ENCODE peak calls at places on chromosomes 6 and 20, in ten cellular contexts. One of them, this sample, is unnamed.

GRCh38 chr20:23037017-23037481 is 1.9 kb downstream of the SSTR4 start:
- DNase-seq in H1: no peak
- DNase-seq in nephron progenitor cell: no peak
- DNase-seq in WTC11: no peak
- DNase-seq in type B pancreatic cell: no peak
- DNase-seq in activated CD8-positive, alpha-beta T cell treated with anti-CD3 and anti-CD28 coated beads for 36 hours: no peak
- DNase-seq in body of pancreas: no peak
- DNase-seq in HFF-Myc: no peak
- DNase-seq in fibroblast of lung: no peak
- DNase-seq in fibroblast of the aortic adventitia: no peak
- DNase-seq in this sample: no peak

GRCh38 chr20:43458422-43458924 is 777 bp downstream of the SRSF6 start:
- DNase-seq in H1: no peak
- DNase-seq in nephron progenitor cell: no peak
- DNase-seq in WTC11: no peak
- DNase-seq in type B pancreatic cell: no peak
- DNase-seq in activated CD8-positive, alpha-beta T cell treated with anti-CD3 and anti-CD28 coated beads for 36 hours: no peak
- DNase-seq in body of pancreas: no peak
- DNase-seq in HFF-Myc: no peak
- DNase-seq in fibroblast of lung: peak
- DNase-seq in fibroblast of the aortic adventitia: peak
- DNase-seq in this sample: no peak

GRCh38 chr6:39934060-39934757 is at the start of gene MOCS1:
- DNase-seq in H1: peak
- DNase-seq in nephron progenitor cell: peak
- DNase-seq in WTC11: peak
- DNase-seq in type B pancreatic cell: no peak
- DNase-seq in activated CD8-positive, alpha-beta T cell treated with anti-CD3 and anti-CD28 coated beads for 36 hours: peak
- DNase-seq in body of pancreas: peak
- DNase-seq in HFF-Myc: no peak
- DNase-seq in fibroblast of lung: peak
- DNase-seq in fibroblast of the aortic adventitia: peak
- DNase-seq in this sample: no peak

GRCh38 chr20:45017281-45017680 is 51.0 kb downstream of the STK4 start:
- DNase-seq in H1: no peak
- DNase-seq in nephron progenitor cell: no peak
- DNase-seq in WTC11: no peak
- DNase-seq in type B pancreatic cell: no peak
- DNase-seq in activated CD8-positive, alpha-beta T cell treated with anti-CD3 and anti-CD28 coated beads for 36 hours: no peak
- DNase-seq in body of pancreas: no peak
- DNase-seq in HFF-Myc: no peak
- DNase-seq in fibroblast of lung: no peak
- DNase-seq in fibroblast of the aortic adventitia: no peak
- DNase-seq in this sample: no peak

GRCh38 chr6:145233955-145234354 is 501.4 kb downstream of the EPM2A start:
- DNase-seq in H1: no peak
- DNase-seq in nephron progenitor cell: no peak
- DNase-seq in WTC11: no peak
- DNase-seq in type B pancreatic cell: no peak
- DNase-seq in activated CD8-positive, alpha-beta T cell treated with anti-CD3 and anti-CD28 coated beads for 36 hours: no peak
- DNase-seq in body of pancreas: no peak
- DNase-seq in HFF-Myc: no peak
- DNase-seq in fibroblast of lung: no peak
- DNase-seq in fibroblast of the aortic adventitia: no peak
- DNase-seq in this sample: no peak

GRCh38 chr20:4045741-4046140 is 30.4 kb upstream of the RNF24 start:
- DNase-seq in H1: no peak
- DNase-seq in nephron progenitor cell: no peak
- DNase-seq in WTC11: no peak
- DNase-seq in type B pancreatic cell: no peak
- DNase-seq in activated CD8-positive, alpha-beta T cell treated with anti-CD3 and anti-CD28 coated beads for 36 hours: no peak
- DNase-seq in body of pancreas: no peak
- DNase-seq in HFF-Myc: no peak
- DNase-seq in fibroblast of lung: peak
- DNase-seq in fibroblast of the aortic adventitia: no peak
- DNase-seq in this sample: no peak

GRCh38 chr6:31403283-31403989 is at the start of gene MICA:
- DNase-seq in H1: peak
- DNase-seq in nephron progenitor cell: peak
- DNase-seq in WTC11: peak
- DNase-seq in type B pancreatic cell: peak
- DNase-seq in activated CD8-positive, alpha-beta T cell treated with anti-CD3 and anti-CD28 coated beads for 36 hours: peak
- DNase-seq in body of pancreas: peak
- DNase-seq in HFF-Myc: peak
- DNase-seq in fibroblast of lung: peak
- DNase-seq in fibroblast of the aortic adventitia: peak
- DNase-seq in this sample: peak

GRCh38 chr6:144566868-144567615 is 281.9 kb downstream of the UTRN start:
- DNase-seq in H1: no peak
- DNase-seq in nephron progenitor cell: no peak
- DNase-seq in WTC11: no peak
- DNase-seq in type B pancreatic cell: no peak
- DNase-seq in activated CD8-positive, alpha-beta T cell treated with anti-CD3 and anti-CD28 coated beads for 36 hours: peak
- DNase-seq in body of pancreas: no peak
- DNase-seq in HFF-Myc: no peak
- DNase-seq in fibroblast of lung: peak
- DNase-seq in fibroblast of the aortic adventitia: no peak
- DNase-seq in this sample: no peak

GRCh38 chr20:9334866-9335265 is 179.5 kb upstream of the LAMP5 start:
- DNase-seq in H1: no peak
- DNase-seq in nephron progenitor cell: no peak
- DNase-seq in WTC11: no peak
- DNase-seq in type B pancreatic cell: no peak
- DNase-seq in activated CD8-positive, alpha-beta T cell treated with anti-CD3 and anti-CD28 coated beads for 36 hours: no peak
- DNase-seq in body of pancreas: no peak
- DNase-seq in HFF-Myc: no peak
- DNase-seq in fibroblast of lung: no peak
- DNase-seq in fibroblast of the aortic adventitia: no peak
- DNase-seq in this sample: no peak

GRCh38 chr20:58014628-58015315 is 213.7 kb downstream of the ANKRD60 start:
- DNase-seq in H1: no peak
- DNase-seq in nephron progenitor cell: no peak
- DNase-seq in WTC11: no peak
- DNase-seq in type B pancreatic cell: peak
- DNase-seq in activated CD8-positive, alpha-beta T cell treated with anti-CD3 and anti-CD28 coated beads for 36 hours: peak
- DNase-seq in body of pancreas: no peak
- DNase-seq in HFF-Myc: no peak
- DNase-seq in fibroblast of lung: peak
- DNase-seq in fibroblast of the aortic adventitia: no peak
- DNase-seq in this sample: no peak

GRCh38 chr6:21596379-21597242 is 3.1 kb downstream of the SOX4 start:
- DNase-seq in H1: peak
- DNase-seq in nephron progenitor cell: peak
- DNase-seq in WTC11: peak
- DNase-seq in type B pancreatic cell: peak
- DNase-seq in activated CD8-positive, alpha-beta T cell treated with anti-CD3 and anti-CD28 coated beads for 36 hours: peak
- DNase-seq in body of pancreas: peak
- DNase-seq in HFF-Myc: no peak
- DNase-seq in fibroblast of lung: peak
- DNase-seq in fibroblast of the aortic adventitia: peak
- DNase-seq in this sample: peak

GRCh38 chr20:56893206-56893605 is 264.1 kb downstream of the TFAP2C start:
- DNase-seq in H1: peak
- DNase-seq in nephron progenitor cell: no peak
- DNase-seq in WTC11: peak
- DNase-seq in type B pancreatic cell: no peak
- DNase-seq in activated CD8-positive, alpha-beta T cell treated with anti-CD3 and anti-CD28 coated beads for 36 hours: peak
- DNase-seq in body of pancreas: peak
- DNase-seq in HFF-Myc: no peak
- DNase-seq in fibroblast of lung: no peak
- DNase-seq in fibroblast of the aortic adventitia: no peak
- DNase-seq in this sample: no peak

GRCh38 chr6:151056230-151056907 is 183.4 kb upstream of the AKAP12 start:
- DNase-seq in H1: peak
- DNase-seq in nephron progenitor cell: no peak
- DNase-seq in WTC11: no peak
- DNase-seq in type B pancreatic cell: no peak
- DNase-seq in activated CD8-positive, alpha-beta T cell treated with anti-CD3 and anti-CD28 coated beads for 36 hours: no peak
- DNase-seq in body of pancreas: no peak
- DNase-seq in HFF-Myc: no peak
- DNase-seq in fibroblast of lung: no peak
- DNase-seq in fibroblast of the aortic adventitia: no peak
- DNase-seq in this sample: no peak

GRCh38 chr20:54292186-54292585 is 84.3 kb downstream of the PFDN4 start:
- DNase-seq in H1: no peak
- DNase-seq in nephron progenitor cell: no peak
- DNase-seq in WTC11: no peak
- DNase-seq in type B pancreatic cell: no peak
- DNase-seq in activated CD8-positive, alpha-beta T cell treated with anti-CD3 and anti-CD28 coated beads for 36 hours: no peak
- DNase-seq in body of pancreas: no peak
- DNase-seq in HFF-Myc: peak
- DNase-seq in fibroblast of lung: peak
- DNase-seq in fibroblast of the aortic adventitia: peak
- DNase-seq in this sample: no peak

GRCh38 chr6:74519172-74519571 is 686.7 kb downstream of the COL12A1 start:
- DNase-seq in H1: no peak
- DNase-seq in nephron progenitor cell: no peak
- DNase-seq in WTC11: no peak
- DNase-seq in type B pancreatic cell: no peak
- DNase-seq in activated CD8-positive, alpha-beta T cell treated with anti-CD3 and anti-CD28 coated beads for 36 hours: no peak
- DNase-seq in body of pancreas: no peak
- DNase-seq in HFF-Myc: no peak
- DNase-seq in fibroblast of lung: peak
- DNase-seq in fibroblast of the aortic adventitia: peak
- DNase-seq in this sample: no peak

GRCh38 chr6:119720160-119720559 is 370.6 kb upstream of the MAN1A1 start:
- DNase-seq in H1: no peak
- DNase-seq in nephron progenitor cell: no peak
- DNase-seq in WTC11: no peak
- DNase-seq in type B pancreatic cell: no peak
- DNase-seq in activated CD8-positive, alpha-beta T cell treated with anti-CD3 and anti-CD28 coated beads for 36 hours: no peak
- DNase-seq in body of pancreas: no peak
- DNase-seq in HFF-Myc: no peak
- DNase-seq in fibroblast of lung: no peak
- DNase-seq in fibroblast of the aortic adventitia: peak
- DNase-seq in this sample: no peak

GRCh38 chr6:31899882-31900722 is 1.8 kb downstream of the ZBTB12 start:
- DNase-seq in H1: no peak
- DNase-seq in nephron progenitor cell: no peak
- DNase-seq in WTC11: no peak
- DNase-seq in type B pancreatic cell: no peak
- DNase-seq in activated CD8-positive, alpha-beta T cell treated with anti-CD3 and anti-CD28 coated beads for 36 hours: peak
- DNase-seq in body of pancreas: no peak
- DNase-seq in HFF-Myc: no peak
- DNase-seq in fibroblast of lung: no peak
- DNase-seq in fibroblast of the aortic adventitia: no peak
- DNase-seq in this sample: no peak

GRCh38 chr6:132937466-132937906 is 123.1 kb downstream of the RPS12 start:
- DNase-seq in H1: peak
- DNase-seq in nephron progenitor cell: peak
- DNase-seq in WTC11: peak
- DNase-seq in type B pancreatic cell: no peak
- DNase-seq in activated CD8-positive, alpha-beta T cell treated with anti-CD3 and anti-CD28 coated beads for 36 hours: peak
- DNase-seq in body of pancreas: peak
- DNase-seq in HFF-Myc: no peak
- DNase-seq in fibroblast of lung: peak
- DNase-seq in fibroblast of the aortic adventitia: peak
- DNase-seq in this sample: peak
- TF ChIP-seq CTCF in H1: no peak
- TF ChIP-seq CTCF in nephron progenitor cell: peak
- TF ChIP-seq CTCF in WTC11: peak
- TF ChIP-seq CTCF in type B pancreatic cell: peak
- TF ChIP-seq CTCF in activated CD8-positive, alpha-beta T cell treated with anti-CD3 and anti-CD28 coated beads for 36 hours: no peak
- TF ChIP-seq CTCF in body of pancreas: peak
- TF ChIP-seq CTCF in HFF-Myc: peak
- TF ChIP-seq CTCF in fibroblast of lung: peak
- TF ChIP-seq CTCF in fibroblast of the aortic adventitia: peak
- TF ChIP-seq CTCF in this sample: peak

DNA sequence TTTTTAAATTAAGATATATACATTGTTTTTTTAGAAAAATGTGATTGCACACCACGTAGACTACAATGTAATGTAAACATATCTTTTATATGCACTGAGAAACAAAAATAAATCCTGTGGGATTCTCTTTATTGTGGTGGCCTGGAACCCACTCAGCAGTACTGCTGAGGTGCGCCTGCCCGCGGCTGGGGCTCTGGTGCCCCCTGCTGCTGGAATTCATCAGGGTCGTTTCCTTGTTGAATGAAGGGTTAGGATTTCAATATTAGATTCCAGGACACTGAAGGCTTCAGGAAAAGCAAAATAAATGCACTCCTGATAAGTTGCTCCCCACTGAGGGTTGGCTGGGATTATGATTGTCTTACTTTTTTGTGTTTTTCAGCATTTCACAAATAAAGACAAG is 175.8 kb upstream of the GGTLC1 start:
- DNase-seq in H1: peak
- DNase-seq in nephron progenitor cell: peak
- DNase-seq in WTC11: peak
- DNase-seq in type B pancreatic cell: no peak
- DNase-seq in activated CD8-positive, alpha-beta T cell treated with anti-CD3 and anti-CD28 coated beads for 36 hours: peak
- DNase-seq in body of pancreas: no peak
- DNase-seq in HFF-Myc: no peak
- DNase-seq in fibroblast of lung: no peak
- DNase-seq in fibroblast of the aortic adventitia: no peak
- DNase-seq in this sample: no peak
- TF ChIP-seq CTCF in H1: peak
- TF ChIP-seq CTCF in nephron progenitor cell: peak
- TF ChIP-seq CTCF in WTC11: peak
- TF ChIP-seq CTCF in type B pancreatic cell: peak
- TF ChIP-seq CTCF in activated CD8-positive, alpha-beta T cell treated with anti-CD3 and anti-CD28 coated beads for 36 hours: peak
- TF ChIP-seq CTCF in body of pancreas: no peak
- TF ChIP-seq CTCF in HFF-Myc: peak
- TF ChIP-seq CTCF in fibroblast of lung: peak
- TF ChIP-seq CTCF in fibroblast of the aortic adventitia: peak
- TF ChIP-seq CTCF in this sample: peak

GRCh38 chr20:38872036-38872435 is 54.2 kb upstream of the FAM83D start:
- DNase-seq in H1: no peak
- DNase-seq in nephron progenitor cell: no peak
- DNase-seq in WTC11: no peak
- DNase-seq in type B pancreatic cell: no peak
- DNase-seq in activated CD8-positive, alpha-beta T cell treated with anti-CD3 and anti-CD28 coated beads for 36 hours: no peak
- DNase-seq in body of pancreas: no peak
- DNase-seq in HFF-Myc: no peak
- DNase-seq in fibroblast of lung: no peak
- DNase-seq in fibroblast of the aortic adventitia: no peak
- DNase-seq in this sample: no peak
- TF ChIP-seq CTCF in H1: no peak
- TF ChIP-seq CTCF in nephron progenitor cell: no peak
- TF ChIP-seq CTCF in WTC11: no peak
- TF ChIP-seq CTCF in type B pancreatic cell: no peak
- TF ChIP-seq CTCF in activated CD8-positive, alpha-beta T cell treated with anti-CD3 and anti-CD28 coated beads for 36 hours: no peak
- TF ChIP-seq CTCF in body of pancreas: no peak
- TF ChIP-seq CTCF in HFF-Myc: no peak
- TF ChIP-seq CTCF in fibroblast of lung: no peak
- TF ChIP-seq CTCF in fibroblast of the aortic adventitia: no peak
- TF ChIP-seq CTCF in this sample: no peak

DNA sequence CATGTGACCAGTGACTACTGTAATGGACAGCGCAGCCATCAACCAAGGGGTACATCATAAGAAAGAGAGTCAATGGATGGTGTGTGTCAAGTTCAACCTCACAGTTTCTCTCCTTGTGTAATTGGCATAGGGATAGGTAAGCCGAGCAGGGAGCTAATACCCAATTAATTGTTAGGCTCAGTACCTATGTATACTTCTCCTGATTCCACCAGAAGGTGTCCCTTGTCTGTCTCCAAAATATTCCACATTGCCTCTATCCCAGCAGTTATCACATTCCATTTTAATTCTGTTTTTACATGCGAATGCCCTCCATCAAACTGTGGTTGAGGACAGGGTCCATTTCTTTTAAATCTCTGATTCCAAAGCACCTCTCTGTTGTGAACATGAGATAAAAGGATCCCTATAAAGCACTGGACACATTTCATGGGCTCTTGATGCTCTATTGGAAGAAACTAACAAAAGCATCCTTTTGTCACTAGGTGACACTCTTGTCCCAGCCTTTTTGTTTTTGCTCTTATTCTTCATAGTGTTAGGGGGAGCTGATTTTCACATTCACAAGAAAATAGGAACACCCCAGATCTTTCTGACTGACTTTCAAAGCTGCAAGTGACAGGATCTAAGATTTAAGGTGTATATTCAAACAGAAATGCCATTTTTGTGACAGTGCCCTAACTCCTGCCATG is 38.9 kb downstream of the FBXO9 start:
- DNase-seq in H1: no peak
- DNase-seq in nephron progenitor cell: no peak
- DNase-seq in WTC11: no peak
- DNase-seq in type B pancreatic cell: no peak
- DNase-seq in activated CD8-positive, alpha-beta T cell treated with anti-CD3 and anti-CD28 coated beads for 36 hours: no peak
- DNase-seq in body of pancreas: no peak
- DNase-seq in HFF-Myc: no peak
- DNase-seq in fibroblast of lung: no peak
- DNase-seq in fibroblast of the aortic adventitia: peak
- DNase-seq in this sample: no peak
- TF ChIP-seq CTCF in H1: no peak
- TF ChIP-seq CTCF in nephron progenitor cell: no peak
- TF ChIP-seq CTCF in WTC11: no peak
- TF ChIP-seq CTCF in type B pancreatic cell: no peak
- TF ChIP-seq CTCF in activated CD8-positive, alpha-beta T cell treated with anti-CD3 and anti-CD28 coated beads for 36 hours: peak
- TF ChIP-seq CTCF in body of pancreas: no peak
- TF ChIP-seq CTCF in HFF-Myc: no peak
- TF ChIP-seq CTCF in fibroblast of lung: no peak
- TF ChIP-seq CTCF in fibroblast of the aortic adventitia: no peak
- TF ChIP-seq CTCF in this sample: peak

This sample was measured in GM13977.